ENCODE peak calls at places on chromosomes 6 and 20, in seven cellular contexts. E, H, N, F, A, S and Y are unnamed samples.

GRCh38 chr20:63642518-63643247 is 10.5 kb downstream of the STMN3 start:
- DNase-seq in E (no peak), H (no peak), N (no peak), F (no peak), A (no peak), S (no peak), Y (no peak)

GRCh38 chr6:69866351-69867074 is at the start of gene COL19A1:
- DNase-seq in E (no peak), H (peak; percentile 15), N (no peak), F (peak; percentile 34), A (peak; percentile 2), S (no peak), Y (no peak)

GRCh38 chr6:13277231-13277630 is 51.1 kb downstream of the TBC1D7 start:
- DNase-seq in E (no peak), H (no peak), N (no peak), F (no peak), A (no peak), S (no peak), Y (no peak)

GRCh38 chr20:2002365-2002764 is 8.5 kb upstream of the PDYN start:
- DNase-seq in E (no peak), H (no peak), N (no peak), F (no peak), A (no peak), S (no peak), Y (no peak)

GRCh38 chr6:158481612-158482473 is 78.0 kb upstream of the TMEM181 start:
- DNase-seq in E (no peak), H (no peak), N (no peak), F (no peak), A (peak; percentile 52), S (no peak), Y (peak; percentile 71)

GRCh38 chr20:1467355-1468116 is 887 bp upstream of the NSFL1C start:
- DNase-seq in E (no peak), H (no peak), N (no peak), F (peak; percentile 9), A (no peak), S (no peak), Y (no peak)

GRCh38 chr6:36378936-36379335 is 8.5 kb downstream of the ETV7 start:
- DNase-seq in E (no peak), H (no peak), N (no peak), F (no peak), A (no peak), S (no peak), Y (no peak)

GRCh38 chr6:13575377-13575775 is 975 bp downstream of the SIRT5 start:
- DNase-seq in E (no peak), H (no peak), N (no peak), F (no peak), A (no peak), S (no peak), Y (no peak)

GRCh38 chr6:109079981-109080380 is 14.7 kb downstream of the SESN1 start:
- DNase-seq in E (peak; percentile 81), H (peak; percentile 73), N (no peak), F (no peak), A (peak; percentile 32), S (no peak), Y (no peak)

GRCh38 chr20:61135966-61136365 is 116.1 kb upstream of the CDH4 start:
- DNase-seq in E (no peak), H (no peak), N (no peak), F (no peak), A (no peak), S (no peak), Y (no peak)

GRCh38 chr20:11355338-11355737 is 562.4 kb upstream of the BTBD3 start:
- DNase-seq in E (no peak), H (no peak), N (no peak), F (no peak), A (no peak), S (no peak), Y (no peak)

GRCh38 chr20:43046946-43047345 is 142.8 kb downstream of the PTPRT start:
- DNase-seq in E (no peak), H (no peak), N (no peak), F (no peak), A (no peak), S (no peak), Y (no peak)

GRCh38 chr6:150229775-150230561 is 87.1 kb downstream of the PPP1R14C start:
- DNase-seq in E (no peak), H (no peak), N (no peak), F (no peak), A (no peak), S (no peak), Y (peak; percentile 35)

GRCh38 chr6:158697798-158698197 is 47.9 kb downstream of the SYTL3 start:
- DNase-seq in E (no peak), H (no peak), N (no peak), F (no peak), A (no peak), S (no peak), Y (peak; percentile 80)

GRCh38 chr6:144417686-144418085 is 132.6 kb downstream of the UTRN start:
- DNase-seq in E (no peak), H (no peak), N (no peak), F (no peak), A (peak; percentile 16), S (no peak), Y (no peak)

GRCh38 chr6:73665686-73666319 is 12.0 kb upstream of the SLC17A5 start:
- DNase-seq in E (no peak), H (no peak), N (no peak), F (no peak), A (no peak), S (no peak), Y (no peak)

GRCh38 chr20:17666491-17666890 is 15.6 kb downstream of the RRBP1 start:
- DNase-seq in E (no peak), H (no peak), N (no peak), F (no peak), A (peak; percentile 70), S (no peak), Y (peak; percentile 58)

DNA sequence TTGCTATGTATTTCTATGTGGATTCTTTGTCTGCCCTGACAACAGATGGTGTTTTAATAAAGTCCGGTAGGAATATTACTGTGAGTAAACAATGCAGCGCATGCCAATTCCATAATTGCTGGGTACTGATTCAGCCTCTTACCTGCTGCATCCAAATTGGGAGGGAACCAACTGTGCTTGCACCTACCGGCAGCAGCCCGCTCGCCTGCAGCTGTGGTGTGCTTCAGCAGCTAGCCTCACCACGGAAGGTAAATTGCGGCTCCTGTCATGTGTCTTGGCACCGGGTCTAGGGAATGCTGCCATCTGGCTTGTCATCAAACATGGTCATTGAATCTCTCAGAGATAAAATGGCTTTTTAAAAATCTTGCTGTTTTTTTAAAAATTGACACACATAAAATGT is 704.8 kb upstream of the SLC35B3 start:
- DNase-seq in E (no peak), H (no peak), N (no peak), F (no peak), A (no peak), S (peak; percentile 62), Y (no peak)
- H3K4me3 ChIP-seq in E (no peak overlapping the region), H (no peak overlapping the region), N (no peak overlapping the region), F (no peak overlapping the region), A (no peak overlapping the region), S (no peak overlapping the region), Y (peak overlapping the region; percentile 42)

DNA sequence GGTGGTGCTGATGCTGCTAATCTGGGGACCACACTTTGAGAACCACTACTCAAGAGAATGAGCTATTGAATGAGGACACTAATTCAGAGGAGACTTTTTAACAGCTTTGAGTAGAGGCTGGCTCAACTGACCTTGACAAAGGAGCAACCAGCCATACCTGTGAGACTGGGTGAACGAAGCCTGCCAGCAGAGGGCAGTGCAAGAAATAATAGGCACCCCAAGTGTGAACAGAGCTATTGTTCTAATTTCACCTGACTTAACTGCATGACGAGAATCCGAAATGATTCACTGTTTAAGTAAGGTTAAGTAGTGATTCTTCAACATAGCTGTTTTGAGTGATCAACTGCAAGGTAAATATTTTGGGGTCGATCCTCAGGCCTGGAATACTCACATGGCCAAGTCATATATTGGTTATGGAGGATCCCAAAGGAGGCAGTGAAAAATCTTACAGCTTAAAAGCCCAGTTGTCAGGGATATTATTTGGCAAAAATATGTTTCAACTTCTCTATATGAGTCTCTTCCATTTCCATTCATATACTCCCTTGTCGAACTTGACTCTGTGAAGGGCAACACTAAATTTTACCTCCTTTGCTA is 550.5 kb upstream of the MARCKS start:
- DNase-seq in E (peak; percentile 51), H (peak; percentile 25), N (no peak), F (no peak), A (peak; percentile 48), S (peak; percentile 64), Y (no peak)
- TF ChIP-seq CTCF in E (peak; percentile 57), H (peak; percentile 58), N (peak; percentile 10), F (peak; percentile 57), A (peak; percentile 38), S (peak; percentile 68), Y (peak; percentile 50)

DNA sequence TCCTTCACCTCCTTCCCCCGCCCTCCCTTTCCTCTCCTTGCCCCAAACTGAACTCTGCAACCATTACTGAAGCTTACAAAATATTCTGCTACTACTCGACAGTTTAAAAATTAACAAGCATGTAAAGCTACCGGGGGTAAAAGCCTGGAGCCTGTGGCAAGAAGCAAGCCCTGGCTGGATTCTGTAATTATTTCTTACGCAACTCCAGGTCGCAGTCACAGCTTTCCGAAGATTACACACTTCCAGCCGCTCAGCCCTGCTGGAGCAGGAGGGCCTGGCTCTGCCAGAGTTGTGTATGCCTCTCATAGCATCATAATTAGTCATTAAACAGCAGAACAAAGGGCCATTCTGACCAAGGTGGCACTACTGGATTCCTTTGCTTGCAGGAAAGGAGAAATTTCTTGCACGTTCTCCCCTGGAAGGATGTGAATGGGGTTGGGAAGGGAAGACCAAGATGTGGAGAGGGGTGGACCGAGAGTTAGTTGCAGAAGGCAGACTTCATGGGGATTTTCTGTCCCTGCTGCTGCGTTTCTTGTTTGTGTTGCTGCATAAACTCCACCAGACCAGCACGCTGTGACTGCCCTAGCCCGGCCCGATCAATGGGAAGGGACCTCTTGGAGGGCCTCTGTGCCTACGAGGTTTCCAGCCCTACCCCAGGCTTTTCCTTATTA is 23.6 kb downstream of the FOXQ1 start:
- DNase-seq in E (no peak), H (no peak), N (peak; percentile 21), F (no peak), A (peak; percentile 88), S (peak; percentile 82), Y (peak; percentile 91)
- H3K4me3 ChIP-seq in E (no peak overlapping the region), H (no peak overlapping the region), N (no peak overlapping the region), F (no peak overlapping the region), A (no peak overlapping the region), S (no peak overlapping the region), Y (no peak overlapping the region)

GRCh38 chr6:147654103-147654845 is 145.8 kb downstream of the SAMD5 start:
- DNase-seq in E (no peak), H (no peak), N (no peak), F (no peak), A (no peak), S (no peak), Y (no peak)

GRCh38 chr6:147648936-147649335 is 140.4 kb downstream of the SAMD5 start:
- DNase-seq in E (no peak), H (no peak), N (peak; percentile 55), F (no peak), A (no peak), S (no peak), Y (peak; percentile 7)

DNA sequence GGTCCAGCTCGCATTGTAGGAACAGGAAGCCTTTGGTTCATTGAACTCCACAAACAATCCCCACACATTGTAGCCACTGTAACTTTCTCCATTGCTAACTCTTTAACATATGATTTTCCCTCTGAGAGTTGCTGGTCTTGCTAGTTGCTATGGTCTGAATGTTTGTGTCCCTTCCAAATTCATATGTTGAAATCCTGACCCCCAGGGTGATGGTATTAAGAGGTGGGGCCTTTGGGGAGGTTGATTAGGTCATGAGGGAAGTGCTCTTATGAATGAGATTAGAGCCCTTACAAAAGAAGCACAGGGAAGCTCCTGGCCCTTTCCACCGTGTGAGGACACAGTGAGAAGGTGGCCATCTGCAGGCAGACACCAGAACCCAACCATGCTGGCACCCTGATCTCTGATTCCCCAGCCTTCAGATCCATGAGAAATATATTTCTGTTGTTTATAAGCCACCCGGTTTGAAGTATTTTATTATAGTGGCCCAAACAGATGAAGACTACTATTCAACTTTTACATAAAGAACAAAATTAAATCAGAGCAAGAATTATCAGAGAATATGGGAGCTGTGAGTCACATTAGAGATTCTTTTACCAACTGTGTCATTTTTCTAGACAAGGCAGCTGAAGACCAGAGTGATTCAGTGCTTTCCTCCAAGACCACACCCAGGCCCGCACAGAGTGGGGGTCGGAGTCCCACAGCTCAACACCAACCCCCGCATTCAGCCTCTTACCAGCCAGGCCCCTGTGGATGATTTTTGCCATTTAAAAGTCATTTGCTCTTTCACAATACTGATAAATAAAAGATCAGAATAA is 143.0 kb downstream of the SAMD5 start:
- DNase-seq in E (no peak), H (peak; percentile 12), N (no peak), F (no peak), A (peak; percentile 59), S (no peak), Y (peak; percentile 21)
- TF ChIP-seq CTCF in E (no peak), H (peak; percentile 56), N (no peak), F (no peak), A (no peak), S (no peak), Y (peak; percentile 9)